ENCODE peak calls at places on chromosomes 7 and 10, in six cellular contexts. L is COR-L47, X is dermis blood vessel endothelial cell, G is glomerular endothelial cell, D is foreskin fibroblast, P is NCI-H446. O is an unnamed sample.

GRCh38 chr10:8280946-8281345 is 226.5 kb downstream of the GATA3 start:
- DNase-seq in D (no peak), L (no peak), G (no peak), X (no peak), P (no peak), O (no peak)

GRCh38 chr10:103636492-103636891 is 143.0 kb downstream of the NEURL1 start:
- DNase-seq in L (no peak), P (no peak), G (no peak), D (peak), X (no peak), O (no peak)

GRCh38 chr10:13399236-13399635 is 51.1 kb upstream of the SEPHS1 start:
- DNase-seq in P (no peak), X (no peak), L (no peak), D (no peak), G (no peak), O (no peak)

GRCh38 chr7:12493407-12493806 is 77.1 kb upstream of the SCIN start:
- DNase-seq in X (no peak), L (no peak), D (peak), G (no peak), P (no peak), O (no peak)

GRCh38 chr10:110336111-110336721 is 31.5 kb upstream of the SMNDC1 start:
- DNase-seq in G (no peak), L (no peak), X (peak), P (no peak), D (peak), O (peak)

GRCh38 chr10:60684091-60684490 is 94.2 kb upstream of the CDK1 start:
- DNase-seq in X (no peak), G (no peak), L (no peak), D (no peak), P (no peak), O (no peak)

GRCh38 chr10:14507721-14508120 is 177.0 kb upstream of the FRMD4A start:
- DNase-seq in G (no peak), L (no peak), P (no peak), X (peak), D (no peak), O (no peak)

GRCh38 chr7:13467111-13467547 is 522.3 kb downstream of the ETV1 start:
- DNase-seq in X (no peak), L (peak), P (no peak), D (peak), G (no peak), O (no peak)

GRCh38 chr7:55019329-55019690 is 493 bp downstream of the EGFR start:
- DNase-seq in P (no peak), G (no peak), D (peak), L (no peak), X (peak), O (no peak)

GRCh38 chr7:26292768-26293560 is 1.3 kb downstream of the SNX10 start:
- DNase-seq in G (no peak), L (peak), D (no peak), X (no peak), P (no peak), O (no peak)

GRCh38 chr7:154409703-154410311 is 357.6 kb downstream of the DPP6 start:
- DNase-seq in D (peak), G (no peak), L (no peak), P (no peak), X (peak), O (no peak)

GRCh38 chr10:132470306-132471124 is 67.1 kb upstream of the INPP5A start:
- DNase-seq in P (no peak), G (no peak), L (no peak), X (no peak), D (no peak), O (no peak)

GRCh38 chr10:96333091-96333490 is 25.7 kb downstream of the OPALIN start:
- DNase-seq in G (no peak), P (no peak), D (no peak), L (no peak), X (no peak), O (no peak)

GRCh38 chr10:96056787-96057186 is 13.4 kb downstream of the CCNJ start:
- DNase-seq in L (no peak), P (no peak), X (no peak), D (no peak), G (no peak), O (no peak)

GRCh38 chr10:8301831-8302230 is 247.3 kb downstream of the GATA3 start:
- DNase-seq in L (no peak), G (no peak), X (no peak), D (no peak), P (no peak), O (no peak)

GRCh38 chr10:22927661-22928403 is at the start of gene ARMC3:
- DNase-seq in D (peak), G (no peak), P (no peak), L (peak), X (peak), O (no peak)

GRCh38 chr7:67470256-67470751 is 473.7 kb downstream of the TYW1 start:
- DNase-seq in P (no peak), L (no peak), G (no peak), D (no peak), X (no peak), O (no peak)

GRCh38 chr10:129861776-129862530 is 102.1 kb downstream of the EBF3 start:
- DNase-seq in L (no peak), X (no peak), D (no peak), G (no peak), P (no peak), O (no peak)

GRCh38 chr7:139936760-139937310 is 107.8 kb downstream of the TBXAS1 start:
- DNase-seq in D (peak), X (peak), L (no peak), P (no peak), G (peak), O (peak)

GRCh38 chr10:88523739-88524400 is 59.2 kb downstream of the RNLS start:
- DNase-seq in L (no peak), P (no peak), D (no peak), G (no peak), X (no peak), O (no peak)

GRCh38 chr10:123429631-123430257 is 236.4 kb upstream of the GPR26 start:
- DNase-seq in G (no peak), D (no peak), X (no peak), L (no peak), P (no peak), O (no peak)

GRCh38 chr7:6093375-6093774 is 62.2 kb downstream of the ANKRD61 start:
- DNase-seq in G (no peak), D (no peak), L (no peak), X (no peak), P (no peak), O (no peak)

GRCh38 chr10:103969857-103970627 is 3.1 kb downstream of the SLK start:
- DNase-seq in P (no peak), X (no peak), D (peak), G (no peak), L (no peak), O (no peak)

GRCh38 chr10:58991842-58992241 is 184.6 kb upstream of the PHYHIPL start:
- DNase-seq in D (no peak), G (no peak), L (no peak), P (no peak), X (no peak), O (no peak)

GRCh38 chr7:148925836-148926235 is 41.7 kb upstream of the EZH2 start:
- DNase-seq in P (no peak), G (no peak), L (no peak), D (no peak), X (no peak), O (no peak)

GRCh38 chr10:33134011-33134751 is 176.2 kb upstream of the ITGB1 start:
- DNase-seq in P (no peak), D (peak), X (peak), G (peak), L (no peak), O (peak)

GRCh38 chr10:31062856-31063255 is 31.2 kb upstream of the ZNF438 start:
- DNase-seq in L (no peak), G (no peak), D (peak), X (no peak), P (no peak), O (no peak)

GRCh38 chr10:117537436-117537903 is 5.1 kb upstream of the EMX2 start:
- DNase-seq in X (peak), P (no peak), D (peak), G (no peak), L (no peak), O (no peak)

GRCh38 chr10:87705339-87705738 is 45.7 kb downstream of the PAPSS2 start:
- DNase-seq in D (peak), P (no peak), X (no peak), L (no peak), G (no peak), O (no peak)

GRCh38 chr10:45403151-45403550 is 29.1 kb downstream of the ALOX5 start:
- DNase-seq in G (no peak), L (no peak), X (no peak), P (no peak), D (no peak), O (no peak)

O was measured in pulmonary artery endothelial cell.